ENCODE peak calls at places on chromosomes 7 and 10, in six cellular contexts. One of them, this sample, is unnamed.

GRCh38 chr10:110513949-110514348 is 16.2 kb downstream of the DUSP5 start:
- DNase-seq in stimulated activated CD4-positive, alpha-beta T cell treated with anti-CD3 and anti-CD28 coated beads, Interleukin-2, amount 100 ng/mL, for 48 hours: no peak
- DNase-seq in activated T-cell treated with anti-CD3 and anti-CD28 coated beads for 1 hour: no peak
- DNase-seq in left ventricle myocardium inferior: no peak
- DNase-seq in naive thymus-derived CD8-positive, alpha-beta T cell: no peak
- DNase-seq in GM04504: no peak
- DNase-seq in this sample: no peak

GRCh38 chr10:44253769-44254462 is 131.0 kb downstream of the CXCL12 start:
- DNase-seq in activated T-cell treated with anti-CD3 and anti-CD28 coated beads for 1 hour: no peak
- DNase-seq in left ventricle myocardium inferior: peak
- DNase-seq in naive thymus-derived CD8-positive, alpha-beta T cell: no peak
- DNase-seq in GM04504: peak
- DNase-seq in stimulated activated CD4-positive, alpha-beta T cell treated with anti-CD3 and anti-CD28 coated beads, Interleukin-2, amount 100 ng/mL, for 48 hours: no peak
- DNase-seq in this sample: no peak

GRCh38 chr10:93672022-93672678 is 30.2 kb downstream of the FRA10AC1 start:
- DNase-seq in left ventricle myocardium inferior: no peak
- DNase-seq in naive thymus-derived CD8-positive, alpha-beta T cell: no peak
- DNase-seq in GM04504: no peak
- DNase-seq in activated T-cell treated with anti-CD3 and anti-CD28 coated beads for 1 hour: no peak
- DNase-seq in stimulated activated CD4-positive, alpha-beta T cell treated with anti-CD3 and anti-CD28 coated beads, Interleukin-2, amount 100 ng/mL, for 48 hours: no peak
- DNase-seq in this sample: no peak

GRCh38 chr10:130891066-130891465 is 420.5 kb downstream of the TCERG1L start:
- DNase-seq in stimulated activated CD4-positive, alpha-beta T cell treated with anti-CD3 and anti-CD28 coated beads, Interleukin-2, amount 100 ng/mL, for 48 hours: no peak
- DNase-seq in left ventricle myocardium inferior: no peak
- DNase-seq in activated T-cell treated with anti-CD3 and anti-CD28 coated beads for 1 hour: no peak
- DNase-seq in naive thymus-derived CD8-positive, alpha-beta T cell: no peak
- DNase-seq in GM04504: no peak
- DNase-seq in this sample: no peak

GRCh38 chr7:25995893-25996529 is 156.0 kb upstream of the NFE2L3 start:
- DNase-seq in stimulated activated CD4-positive, alpha-beta T cell treated with anti-CD3 and anti-CD28 coated beads, Interleukin-2, amount 100 ng/mL, for 48 hours: no peak
- DNase-seq in naive thymus-derived CD8-positive, alpha-beta T cell: no peak
- DNase-seq in GM04504: no peak
- DNase-seq in left ventricle myocardium inferior: no peak
- DNase-seq in activated T-cell treated with anti-CD3 and anti-CD28 coated beads for 1 hour: no peak
- DNase-seq in this sample: no peak

GRCh38 chr7:140810385-140810784 is 113.9 kb downstream of the NDUFB2 start:
- DNase-seq in stimulated activated CD4-positive, alpha-beta T cell treated with anti-CD3 and anti-CD28 coated beads, Interleukin-2, amount 100 ng/mL, for 48 hours: no peak
- DNase-seq in naive thymus-derived CD8-positive, alpha-beta T cell: no peak
- DNase-seq in left ventricle myocardium inferior: no peak
- DNase-seq in GM04504: no peak
- DNase-seq in activated T-cell treated with anti-CD3 and anti-CD28 coated beads for 1 hour: no peak
- DNase-seq in this sample: no peak

GRCh38 chr7:49876202-49876601 is 102.8 kb downstream of the VWC2 start:
- DNase-seq in left ventricle myocardium inferior: no peak
- DNase-seq in GM04504: no peak
- DNase-seq in stimulated activated CD4-positive, alpha-beta T cell treated with anti-CD3 and anti-CD28 coated beads, Interleukin-2, amount 100 ng/mL, for 48 hours: no peak
- DNase-seq in naive thymus-derived CD8-positive, alpha-beta T cell: no peak
- DNase-seq in activated T-cell treated with anti-CD3 and anti-CD28 coated beads for 1 hour: no peak
- DNase-seq in this sample: no peak

GRCh38 chr7:69860486-69860885 is 262.2 kb downstream of the AUTS2 start:
- DNase-seq in stimulated activated CD4-positive, alpha-beta T cell treated with anti-CD3 and anti-CD28 coated beads, Interleukin-2, amount 100 ng/mL, for 48 hours: no peak
- DNase-seq in naive thymus-derived CD8-positive, alpha-beta T cell: no peak
- DNase-seq in activated T-cell treated with anti-CD3 and anti-CD28 coated beads for 1 hour: no peak
- DNase-seq in left ventricle myocardium inferior: no peak
- DNase-seq in GM04504: no peak
- DNase-seq in this sample: no peak

GRCh38 chr7:73423519-73424485 is 9.8 kb upstream of the FZD9 start:
- DNase-seq in naive thymus-derived CD8-positive, alpha-beta T cell: no peak
- DNase-seq in GM04504: no peak
- DNase-seq in left ventricle myocardium inferior: no peak
- DNase-seq in activated T-cell treated with anti-CD3 and anti-CD28 coated beads for 1 hour: no peak
- DNase-seq in stimulated activated CD4-positive, alpha-beta T cell treated with anti-CD3 and anti-CD28 coated beads, Interleukin-2, amount 100 ng/mL, for 48 hours: no peak
- DNase-seq in this sample: peak

GRCh38 chr7:91940171-91940570 is 491 bp upstream of the AKAP9 start:
- DNase-seq in left ventricle myocardium inferior: no peak
- DNase-seq in stimulated activated CD4-positive, alpha-beta T cell treated with anti-CD3 and anti-CD28 coated beads, Interleukin-2, amount 100 ng/mL, for 48 hours: peak
- DNase-seq in naive thymus-derived CD8-positive, alpha-beta T cell: no peak
- DNase-seq in GM04504: no peak
- DNase-seq in activated T-cell treated with anti-CD3 and anti-CD28 coated beads for 1 hour: no peak
- DNase-seq in this sample: no peak